ENCODE peak calls at places on chromosomes 12 and 14, in nine cellular contexts. H is ovary, R is pancreas, J is GM23338, A is brain microvascular endothelial cell, G is IMR-90, D is testis, P is upper lobe of right lung, Y is tibial artery. C is an unnamed sample.

GRCh38 chr14:59020382-59020781 is 168.1 kb upstream of the DAAM1 start:
- DNase-seq in H (no peak), R (no peak), J (peak), A (peak), G (peak), D (peak), P (no peak), Y (no peak), C (no peak)

GRCh38 chr12:103887738-103888137 is 42.5 kb upstream of the HSP90B1 start:
- DNase-seq in H (no peak), R (no peak), J (peak), A (no peak), G (peak), D (no peak), P (no peak), Y (no peak), C (no peak)

GRCh38 chr12:113359133-113359938 is 949 bp downstream of the PLBD2 start:
- DNase-seq in H (peak), R (peak), J (no peak), A (no peak), G (peak), D (peak), P (no peak), Y (peak), C (no peak)

GRCh38 chr12:131088701-131089525 is 135.2 kb downstream of the ADGRD1 start:
- DNase-seq in H (peak), R (no peak), J (no peak), A (no peak), G (no peak), D (peak), P (peak), Y (peak), C (peak)

GRCh38 chr14:22836301-22837058 is at the start of gene MMP14:
- DNase-seq in H (peak), R (peak), J (peak), A (peak), G (peak), D (peak), P (no peak), Y (peak), C (peak)

GRCh38 chr12:34186492-34186891 is 164.2 kb downstream of the ALG10 start:
- DNase-seq in H (no peak), R (no peak), J (no peak), A (no peak), G (no peak), D (no peak), P (no peak), Y (no peak), C (no peak)

GRCh38 chr14:101587403-101587998 is 26.2 kb downstream of the DIO3 start:
- DNase-seq in H (no peak), R (no peak), J (no peak), A (no peak), G (no peak), D (no peak), P (peak), Y (no peak), C (no peak)

GRCh38 chr14:24051162-24051788 is 534 bp upstream of the CARMIL3 start:
- DNase-seq in H (no peak), R (no peak), J (peak), A (no peak), G (no peak), D (peak), P (no peak), Y (no peak), C (no peak)

GRCh38 chr14:85084344-85084743 is 445.6 kb upstream of the FLRT2 start:
- DNase-seq in H (no peak), R (no peak), J (no peak), A (no peak), G (no peak), D (no peak), P (no peak), Y (peak), C (no peak)

GRCh38 chr12:124928912-124929530 is 14.6 kb upstream of the UBC start:
- DNase-seq in H (no peak), R (no peak), J (no peak), A (no peak), G (no peak), D (no peak), P (no peak), Y (no peak), C (peak)
- H3K27ac ChIP-seq in H (no peak), R (no peak), J (no peak), A (no peak), G (no peak), D (peak), P (peak), Y (peak), C (peak)

GRCh38 chr12:63038361-63039100 is 103.6 kb upstream of the PPM1H start:
- DNase-seq in H (no peak), R (no peak), J (no peak), A (no peak), G (no peak), D (no peak), P (no peak), Y (no peak), C (no peak)
- H3K27ac ChIP-seq in H (no peak), R (no peak), J (no peak), A (no peak), G (no peak), D (no peak), P (no peak), Y (no peak), C (no peak)

GRCh38 chr12:12561305-12562015 is 1.2 kb downstream of the DUSP16 start:
- DNase-seq in H (peak), R (peak), J (peak), A (peak), G (peak), D (peak), P (peak), Y (peak), C (peak)
- H3K27ac ChIP-seq in H (peak), R (peak), J (peak), A (peak), G (peak), D (peak), P (peak), Y (peak), C (peak)

GRCh38 chr14:68365228-68365627 is 427.6 kb downstream of the ZFP36L1 start:
- DNase-seq in H (no peak), R (no peak), J (no peak), A (peak), G (peak), D (no peak), P (no peak), Y (no peak), C (no peak)

GRCh38 chr14:68366656-68367055 is 426.2 kb downstream of the ZFP36L1 start:
- DNase-seq in H (no peak), R (no peak), J (no peak), A (no peak), G (no peak), D (no peak), P (no peak), Y (no peak), C (no peak)

GRCh38 chr14:68368850-68369249 is 424.0 kb downstream of the ZFP36L1 start:
- DNase-seq in H (no peak), R (no peak), J (no peak), A (no peak), G (no peak), D (no peak), P (no peak), Y (no peak), C (no peak)

GRCh38 chr14:68369289-68369925 is 423.5 kb downstream of the ZFP36L1 start:
- DNase-seq in H (no peak), R (no peak), J (no peak), A (no peak), G (no peak), D (no peak), P (no peak), Y (no peak), C (no peak)

DNA sequence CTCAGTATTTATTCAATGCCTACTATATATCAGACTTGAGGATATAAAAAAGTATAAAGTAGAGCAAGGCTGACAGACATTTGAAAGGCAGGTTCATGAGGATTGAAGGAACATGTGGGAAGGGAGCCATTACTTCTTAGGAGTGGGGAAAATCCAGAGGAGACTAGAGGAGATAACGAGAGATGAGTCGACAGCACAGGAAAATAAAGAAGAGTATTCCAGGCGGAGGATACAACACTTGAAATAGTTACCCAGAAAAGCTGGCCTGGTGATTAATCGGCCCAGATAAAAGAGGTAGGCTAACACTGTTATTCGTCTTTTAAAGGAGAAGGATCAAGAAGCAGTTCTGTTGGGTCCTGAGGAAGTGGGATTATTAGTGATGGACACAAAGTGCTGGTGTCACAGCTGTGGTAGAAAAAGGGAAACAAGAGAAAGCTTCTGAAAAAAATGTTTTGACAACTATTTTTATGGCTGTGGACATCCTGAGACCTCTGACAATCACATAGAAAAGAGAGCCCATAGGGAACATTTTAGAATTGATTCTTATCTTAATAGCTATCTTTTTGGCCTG is 425.3 kb downstream of the ZFP36L1 start:
- DNase-seq in H (no peak), R (no peak), J (no peak), A (peak), G (no peak), D (no peak), P (no peak), Y (no peak), C (no peak)
- H3K27ac ChIP-seq in H (no peak), R (no peak), J (no peak), A (no peak), G (no peak), D (no peak), P (no peak), Y (peak), C (no peak)

C was measured in upper lobe of left lung.